ENCODE peak calls at places on chromosomes 2 and 18, in seven cellular contexts. One of them, this sample, is unnamed.

GRCh38 chr2:149388120-149388816 is 57.9 kb downstream of the LYPD6 start:
- DNase-seq in A549: no peak
- DNase-seq in astrocyte: no peak
- DNase-seq in sigmoid colon: no peak
- DNase-seq in mesenchymal stem cell: no peak
- DNase-seq in left lung: no peak
- DNase-seq in caudate nucleus: no peak
- DNase-seq in this sample: peak

GRCh38 chr18:50686409-50686808 is 126.5 kb downstream of the MAPK4 start:
- DNase-seq in A549: no peak
- DNase-seq in astrocyte: no peak
- DNase-seq in sigmoid colon: no peak
- DNase-seq in mesenchymal stem cell: no peak
- DNase-seq in left lung: no peak
- DNase-seq in caudate nucleus: no peak
- DNase-seq in this sample: no peak

GRCh38 chr2:239303711-239304532 is 96.9 kb downstream of the HDAC4 start:
- DNase-seq in A549: no peak
- DNase-seq in astrocyte: no peak
- DNase-seq in sigmoid colon: peak
- DNase-seq in mesenchymal stem cell: no peak
- DNase-seq in left lung: no peak
- DNase-seq in caudate nucleus: no peak
- DNase-seq in this sample: no peak

GRCh38 chr2:218992703-218993344 is 398 bp downstream of the CRYBA2 start:
- DNase-seq in A549: no peak
- DNase-seq in astrocyte: no peak
- DNase-seq in sigmoid colon: no peak
- DNase-seq in mesenchymal stem cell: no peak
- DNase-seq in left lung: peak
- DNase-seq in caudate nucleus: no peak
- DNase-seq in this sample: no peak

GRCh38 chr2:70719231-70719630 is 48.8 kb downstream of the ADD2 start:
- DNase-seq in A549: no peak
- DNase-seq in astrocyte: no peak
- DNase-seq in sigmoid colon: no peak
- DNase-seq in mesenchymal stem cell: no peak
- DNase-seq in left lung: no peak
- DNase-seq in caudate nucleus: no peak
- DNase-seq in this sample: no peak

GRCh38 chr18:69085933-69086332 is 288.1 kb downstream of the CCDC102B start:
- DNase-seq in A549: no peak
- DNase-seq in astrocyte: no peak
- DNase-seq in sigmoid colon: no peak
- DNase-seq in mesenchymal stem cell: no peak
- DNase-seq in left lung: no peak
- DNase-seq in caudate nucleus: no peak
- DNase-seq in this sample: no peak

GRCh38 chr2:108593547-108594098 is 59.4 kb downstream of the LIMS1 start:
- DNase-seq in A549: peak
- DNase-seq in astrocyte: peak
- DNase-seq in sigmoid colon: no peak
- DNase-seq in mesenchymal stem cell: peak
- DNase-seq in left lung: no peak
- DNase-seq in caudate nucleus: no peak
- DNase-seq in this sample: no peak

GRCh38 chr18:71529708-71530303 is 1014.3 kb downstream of the CBLN2 start:
- DNase-seq in A549: no peak
- DNase-seq in astrocyte: peak
- DNase-seq in sigmoid colon: no peak
- DNase-seq in mesenchymal stem cell: no peak
- DNase-seq in left lung: no peak
- DNase-seq in caudate nucleus: no peak
- DNase-seq in this sample: no peak

GRCh38 chr2:238190445-238190844 is 13.1 kb downstream of the ILKAP start:
- DNase-seq in A549: no peak
- DNase-seq in astrocyte: no peak
- DNase-seq in sigmoid colon: no peak
- DNase-seq in mesenchymal stem cell: no peak
- DNase-seq in left lung: no peak
- DNase-seq in caudate nucleus: no peak
- DNase-seq in this sample: no peak

GRCh38 chr2:138602166-138602460 is 100.5 kb downstream of the SPOPL start:
- DNase-seq in A549: no peak
- DNase-seq in astrocyte: peak
- DNase-seq in sigmoid colon: no peak
- DNase-seq in mesenchymal stem cell: no peak
- DNase-seq in left lung: no peak
- DNase-seq in caudate nucleus: no peak
- DNase-seq in this sample: no peak

GRCh38 chr2:66665124-66665984 is 230.4 kb downstream of the MEIS1 start:
- DNase-seq in A549: no peak
- DNase-seq in astrocyte: peak
- DNase-seq in sigmoid colon: no peak
- DNase-seq in mesenchymal stem cell: peak
- DNase-seq in left lung: no peak
- DNase-seq in caudate nucleus: no peak
- DNase-seq in this sample: no peak

GRCh38 chr2:164538250-164538866 is 82.9 kb downstream of the GRB14 start:
- DNase-seq in A549: peak
- DNase-seq in astrocyte: no peak
- DNase-seq in sigmoid colon: no peak
- DNase-seq in mesenchymal stem cell: peak
- DNase-seq in left lung: no peak
- DNase-seq in caudate nucleus: no peak
- DNase-seq in this sample: no peak

GRCh38 chr2:239625913-239626734 is 225.3 kb upstream of the HDAC4 start:
- DNase-seq in A549: no peak
- DNase-seq in astrocyte: no peak
- DNase-seq in sigmoid colon: no peak
- DNase-seq in mesenchymal stem cell: no peak
- DNase-seq in left lung: no peak
- DNase-seq in caudate nucleus: no peak
- DNase-seq in this sample: no peak

GRCh38 chr18:45596048-45596447 is 19.2 kb upstream of the SLC14A2 start:
- DNase-seq in A549: no peak
- DNase-seq in astrocyte: no peak
- DNase-seq in sigmoid colon: no peak
- DNase-seq in mesenchymal stem cell: no peak
- DNase-seq in left lung: no peak
- DNase-seq in caudate nucleus: no peak
- DNase-seq in this sample: no peak

GRCh38 chr2:216294305-216294704 is 78.0 kb downstream of the MARCHF4 start:
- DNase-seq in A549: no peak
- DNase-seq in astrocyte: no peak
- DNase-seq in sigmoid colon: no peak
- DNase-seq in mesenchymal stem cell: no peak
- DNase-seq in left lung: no peak
- DNase-seq in caudate nucleus: no peak
- DNase-seq in this sample: no peak
- H3K27ac ChIP-seq in A549: no peak
- H3K27ac ChIP-seq in astrocyte: no peak
- H3K27ac ChIP-seq in sigmoid colon: no peak
- H3K27ac ChIP-seq in mesenchymal stem cell: no peak
- H3K27ac ChIP-seq in left lung: no peak
- H3K27ac ChIP-seq in caudate nucleus: no peak
- H3K27ac ChIP-seq in this sample: no peak

GRCh38 chr2:8527031-8527430 is 154.8 kb upstream of the ID2 start:
- DNase-seq in A549: no peak
- DNase-seq in astrocyte: no peak
- DNase-seq in sigmoid colon: no peak
- DNase-seq in mesenchymal stem cell: no peak
- DNase-seq in left lung: no peak
- DNase-seq in caudate nucleus: no peak
- DNase-seq in this sample: no peak
- H3K27ac ChIP-seq in A549: no peak
- H3K27ac ChIP-seq in astrocyte: no peak
- H3K27ac ChIP-seq in sigmoid colon: no peak
- H3K27ac ChIP-seq in mesenchymal stem cell: no peak
- H3K27ac ChIP-seq in left lung: no peak
- H3K27ac ChIP-seq in caudate nucleus: no peak
- H3K27ac ChIP-seq in this sample: no peak

DNA sequence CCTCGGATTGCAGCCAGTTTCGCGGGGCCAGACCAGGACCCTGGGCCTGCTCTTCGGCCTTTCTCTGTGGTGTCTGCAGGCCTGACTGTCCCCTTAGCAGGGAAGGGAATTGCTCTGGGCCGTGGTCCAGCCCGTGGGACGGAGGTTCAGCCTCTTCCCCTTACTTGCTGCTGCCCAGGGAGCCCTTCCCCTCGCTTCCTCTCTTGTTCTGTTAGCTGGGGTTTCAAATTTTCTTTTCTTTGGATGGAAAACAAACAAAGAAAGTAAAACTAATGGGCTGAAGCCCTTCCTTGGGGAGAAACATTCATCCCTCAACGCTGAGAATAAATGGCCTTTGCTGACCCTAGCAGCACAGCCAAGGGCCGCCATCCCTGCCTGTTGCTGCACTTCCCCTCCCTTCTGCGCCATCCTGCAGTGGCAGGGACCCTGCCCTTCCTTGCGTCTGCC is 52.4 kb downstream of the ASAP2 start:
- DNase-seq in A549: no peak
- DNase-seq in astrocyte: no peak
- DNase-seq in sigmoid colon: peak
- DNase-seq in mesenchymal stem cell: no peak
- DNase-seq in left lung: no peak
- DNase-seq in caudate nucleus: no peak
- DNase-seq in this sample: no peak
- H3K27ac ChIP-seq in A549: no peak
- H3K27ac ChIP-seq in astrocyte: peak
- H3K27ac ChIP-seq in sigmoid colon: peak
- H3K27ac ChIP-seq in mesenchymal stem cell: no peak
- H3K27ac ChIP-seq in left lung: peak
- H3K27ac ChIP-seq in caudate nucleus: peak
- H3K27ac ChIP-seq in this sample: no peak

GRCh38 chr2:160794926-160795325 is 301.3 kb upstream of the RBMS1 start:
- DNase-seq in A549: no peak
- DNase-seq in astrocyte: no peak
- DNase-seq in sigmoid colon: no peak
- DNase-seq in mesenchymal stem cell: peak
- DNase-seq in left lung: no peak
- DNase-seq in caudate nucleus: no peak
- DNase-seq in this sample: no peak

GRCh38 chr2:160791884-160792283 is 298.3 kb upstream of the RBMS1 start:
- DNase-seq in A549: no peak
- DNase-seq in astrocyte: no peak
- DNase-seq in sigmoid colon: no peak
- DNase-seq in mesenchymal stem cell: no peak
- DNase-seq in left lung: no peak
- DNase-seq in caudate nucleus: no peak
- DNase-seq in this sample: no peak

GRCh38 chr2:160790738-160791137 is 297.1 kb upstream of the RBMS1 start:
- DNase-seq in A549: no peak
- DNase-seq in astrocyte: peak
- DNase-seq in sigmoid colon: no peak
- DNase-seq in mesenchymal stem cell: no peak
- DNase-seq in left lung: no peak
- DNase-seq in caudate nucleus: no peak
- DNase-seq in this sample: no peak

DNA sequence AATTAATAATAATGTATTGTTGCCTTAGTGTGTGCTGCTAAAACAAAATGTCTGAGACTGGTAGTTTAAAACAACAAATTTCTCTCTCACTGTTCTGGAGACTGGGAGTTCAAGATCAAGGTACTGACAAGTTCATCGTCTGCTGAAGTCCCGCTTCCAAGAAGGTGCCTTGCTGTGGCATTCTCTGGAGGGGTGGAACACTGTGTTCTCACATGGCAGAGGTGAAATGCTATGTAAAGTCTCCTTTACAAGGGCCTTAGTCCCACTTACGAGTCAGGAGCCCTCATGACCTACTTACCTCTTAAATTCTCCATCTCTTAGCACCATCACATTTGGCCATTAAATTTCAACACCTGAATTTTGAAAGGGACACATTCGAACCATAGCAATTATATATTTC is 299.2 kb upstream of the RBMS1 start:
- DNase-seq in A549: no peak
- DNase-seq in astrocyte: no peak
- DNase-seq in sigmoid colon: no peak
- DNase-seq in mesenchymal stem cell: no peak
- DNase-seq in left lung: no peak
- DNase-seq in caudate nucleus: no peak
- DNase-seq in this sample: no peak
- H3K27ac ChIP-seq in A549: no peak
- H3K27ac ChIP-seq in astrocyte: no peak
- H3K27ac ChIP-seq in sigmoid colon: no peak
- H3K27ac ChIP-seq in mesenchymal stem cell: no peak
- H3K27ac ChIP-seq in left lung: no peak
- H3K27ac ChIP-seq in caudate nucleus: no peak
- H3K27ac ChIP-seq in this sample: no peak

GRCh38 chr18:55116855-55117254 is 157.6 kb upstream of the CCDC68 start:
- DNase-seq in A549: no peak
- DNase-seq in astrocyte: peak
- DNase-seq in sigmoid colon: no peak
- DNase-seq in mesenchymal stem cell: no peak
- DNase-seq in left lung: no peak
- DNase-seq in caudate nucleus: no peak
- DNase-seq in this sample: no peak
- H3K27ac ChIP-seq in A549: no peak
- H3K27ac ChIP-seq in astrocyte: no peak
- H3K27ac ChIP-seq in sigmoid colon: no peak
- H3K27ac ChIP-seq in mesenchymal stem cell: no peak
- H3K27ac ChIP-seq in left lung: no peak
- H3K27ac ChIP-seq in caudate nucleus: no peak
- H3K27ac ChIP-seq in this sample: no peak

GRCh38 chr2:12317286-12317685 is 399.4 kb upstream of the TRIB2 start:
- DNase-seq in A549: no peak
- DNase-seq in astrocyte: no peak
- DNase-seq in sigmoid colon: no peak
- DNase-seq in mesenchymal stem cell: no peak
- DNase-seq in left lung: no peak
- DNase-seq in caudate nucleus: no peak
- DNase-seq in this sample: no peak

GRCh38 chr2:12318427-12319057 is 398.2 kb upstream of the TRIB2 start:
- DNase-seq in A549: no peak
- DNase-seq in astrocyte: peak
- DNase-seq in sigmoid colon: no peak
- DNase-seq in mesenchymal stem cell: peak
- DNase-seq in left lung: no peak
- DNase-seq in caudate nucleus: no peak
- DNase-seq in this sample: no peak

GRCh38 chr2:12320027-12320734 is 396.6 kb upstream of the TRIB2 start:
- DNase-seq in A549: no peak
- DNase-seq in astrocyte: peak
- DNase-seq in sigmoid colon: no peak
- DNase-seq in mesenchymal stem cell: peak
- DNase-seq in left lung: no peak
- DNase-seq in caudate nucleus: no peak
- DNase-seq in this sample: no peak

GRCh38 chr2:12316464-12316863 is 400.3 kb upstream of the TRIB2 start:
- DNase-seq in A549: no peak
- DNase-seq in astrocyte: no peak
- DNase-seq in sigmoid colon: no peak
- DNase-seq in mesenchymal stem cell: no peak
- DNase-seq in left lung: no peak
- DNase-seq in caudate nucleus: no peak
- DNase-seq in this sample: no peak

GRCh38 chr2:12317853-12318426 is 398.8 kb upstream of the TRIB2 start:
- DNase-seq in A549: no peak
- DNase-seq in astrocyte: peak
- DNase-seq in sigmoid colon: no peak
- DNase-seq in mesenchymal stem cell: peak
- DNase-seq in left lung: no peak
- DNase-seq in caudate nucleus: no peak
- DNase-seq in this sample: no peak
- H3K27ac ChIP-seq in A549: no peak
- H3K27ac ChIP-seq in astrocyte: peak
- H3K27ac ChIP-seq in sigmoid colon: peak
- H3K27ac ChIP-seq in mesenchymal stem cell: peak
- H3K27ac ChIP-seq in left lung: no peak
- H3K27ac ChIP-seq in caudate nucleus: peak
- H3K27ac ChIP-seq in this sample: no peak

This sample was measured in iPS DF 6.9.